ENCODE peak calls at places on chromosome X, in four cellular contexts. H is AG04450, N is GM13977, Z is OCI-LY7. Q is an unnamed sample.

GRCh38 chrX:8984231-8984630 is 49.7 kb downstream of the FAM9B start:
- DNase-seq in H (no peak), N (no peak), Z (no peak), Q (no peak)

GRCh38 chrX:115958687-115959359 is 211.7 kb upstream of the AGTR2 start:
- DNase-seq in H (no peak), N (no peak), Z (no peak), Q (no peak)

GRCh38 chrX:40151211-40152172 is 53.7 kb upstream of the BCOR start:
- DNase-seq in H (no peak), N (peak), Z (no peak), Q (no peak)

GRCh38 chrX:65745427-65745826 is 78.0 kb downstream of the MSN start:
- DNase-seq in H (no peak), N (no peak), Z (no peak), Q (no peak)

GRCh38 chrX:17030092-17030491 is 83.6 kb downstream of the REPS2 start:
- DNase-seq in H (no peak), N (no peak), Z (peak), Q (no peak)

GRCh38 chrX:48090123-48090522 is 18.7 kb upstream of the ZNF630 start:
- DNase-seq in H (no peak), N (no peak), Z (no peak), Q (no peak)

GRCh38 chrX:43345166-43345565 is 310.9 kb upstream of the MAOA start:
- DNase-seq in H (no peak), N (no peak), Z (no peak), Q (no peak)

GRCh38 chrX:41718481-41719245 is 5.3 kb upstream of the GPR82 start:
- DNase-seq in H (no peak), N (no peak), Z (no peak), Q (no peak)

GRCh38 chrX:2888309-2888708 is 40.8 kb downstream of the ARSD start:
- DNase-seq in H (no peak), N (no peak), Z (no peak), Q (no peak)

GRCh38 chrX:41142130-41142529 is 56.9 kb downstream of the USP9X start:
- DNase-seq in H (no peak), N (no peak), Z (no peak), Q (no peak)

GRCh38 chrX:117995378-117995777 is 121.2 kb downstream of the KLHL13 start:
- DNase-seq in H (no peak), N (no peak), Z (no peak), Q (no peak)

GRCh38 chrX:108064001-108064400 is 19.1 kb downstream of the VSIG1 start:
- DNase-seq in H (no peak), N (no peak), Z (no peak), Q (no peak)

GRCh38 chrX:20224814-20225487 is 41.8 kb downstream of the RPS6KA3 start:
- DNase-seq in H (no peak), N (peak), Z (peak), Q (no peak)

GRCh38 chrX:82765806-82766205 is 742.3 kb upstream of the POU3F4 start:
- DNase-seq in H (no peak), N (no peak), Z (no peak), Q (no peak)

GRCh38 chrX:18945488-18945887 is 38.4 kb downstream of the PHKA2 start:
- DNase-seq in H (no peak), N (no peak), Z (no peak), Q (no peak)

GRCh38 chrX:39759526-39760224 is 338.1 kb downstream of the BCOR start:
- DNase-seq in H (no peak), N (no peak), Z (peak), Q (no peak)

GRCh38 chrX:37776283-37776986 is 3.4 kb upstream of the CYBB start:
- DNase-seq in H (no peak), N (no peak), Z (peak), Q (no peak)

GRCh38 chrX:19904778-19905367 is 17.5 kb upstream of the SH3KBP1 start:
- DNase-seq in H (no peak), N (peak), Z (peak), Q (no peak)

GRCh38 chrX:136954930-136955329 is 74.4 kb upstream of the RBMX start:
- DNase-seq in H (no peak), N (no peak), Z (peak), Q (no peak)

GRCh38 chrX:139204903-139205667 is 325.5 kb upstream of the F9 start:
- DNase-seq in H (no peak), N (no peak), Z (no peak), Q (peak)

GRCh38 chrX:99301990-99302389 is 1108.1 kb downstream of the PCDH19 start:
- DNase-seq in H (no peak), N (peak), Z (peak), Q (no peak)

GRCh38 chrX:10648608-10649007 is 28.2 kb upstream of the MID1 start:
- DNase-seq in H (peak), N (no peak), Z (no peak), Q (no peak)

GRCh38 chrX:118231464-118231863 is 114.4 kb upstream of the WDR44 start:
- DNase-seq in H (no peak), N (no peak), Z (no peak), Q (no peak)

GRCh38 chrX:72081605-72082320 is 50.0 kb downstream of the RTL5 start:
- DNase-seq in H (no peak), N (no peak), Z (no peak), Q (no peak)

GRCh38 chrX:38220024-38220935 is at the start of gene SRPX:
- DNase-seq in H (no peak), N (peak), Z (no peak), Q (peak)

GRCh38 chrX:56382278-56382677 is 150.1 kb downstream of the KLF8 start:
- DNase-seq in H (no peak), N (no peak), Z (no peak), Q (no peak)

GRCh38 chrX:129786210-129786651 is 6.5 kb downstream of the SASH3 start:
- DNase-seq in H (no peak), N (peak), Z (peak), Q (no peak)

GRCh38 chrX:128973033-128973432 is 550.3 kb downstream of the SMARCA1 start:
- DNase-seq in H (no peak), N (no peak), Z (peak), Q (no peak)

GRCh38 chrX:45954026-45954425 is 591.2 kb downstream of the ZNF674 start:
- DNase-seq in H (no peak), N (no peak), Z (no peak), Q (no peak)

GRCh38 chrX:91414710-91415109 is 19.9 kb upstream of the PABPC5 start:
- DNase-seq in H (no peak), N (no peak), Z (no peak), Q (no peak)

GRCh38 chrX:9578083-9578779 is 113.4 kb downstream of the TBL1X start:
- DNase-seq in H (no peak), N (no peak), Z (no peak), Q (no peak)

GRCh38 chrX:46791927-46792825 is 33.3 kb upstream of the SLC9A7 start:
- DNase-seq in H (no peak), N (peak), Z (no peak), Q (no peak)

GRCh38 chrX:148593146-148593545 is 92.7 kb downstream of the AFF2 start:
- DNase-seq in H (no peak), N (no peak), Z (peak), Q (no peak)

GRCh38 chrX:46383006-46383405 is 162.2 kb downstream of the ZNF674 start:
- DNase-seq in H (no peak), N (no peak), Z (no peak), Q (no peak)

GRCh38 chrX:103688949-103689348 is 2.5 kb upstream of the MORF4L2 start:
- DNase-seq in H (no peak), N (peak), Z (peak), Q (no peak)

GRCh38 chrX:30414144-30414543 is 105.0 kb upstream of the NR0B1 start:
- DNase-seq in H (no peak), N (no peak), Z (no peak), Q (no peak)

GRCh38 chrX:38260231-38260630 is 39.6 kb upstream of the SRPX start:
- DNase-seq in H (no peak), N (peak), Z (peak), Q (no peak)

GRCh38 chrX:75603833-75604232 is 81.0 kb upstream of the ZDHHC15 start:
- DNase-seq in H (no peak), N (peak), Z (peak), Q (no peak)

GRCh38 chrX:119240356-119240755 is 4.3 kb downstream of the PGRMC1 start:
- DNase-seq in H (no peak), N (no peak), Z (no peak), Q (no peak)

GRCh38 chrX:11953615-11954014 is 184.7 kb upstream of the FRMPD4 start:
- DNase-seq in H (peak), N (no peak), Z (no peak), Q (no peak)

GRCh38 chrX:154097003-154097596 is 417 bp downstream of the MECP2 start:
- DNase-seq in H (no peak), N (peak), Z (peak), Q (peak)
- TF ChIP-seq CTCF in H (no peak), N (no peak), Z (no peak), Q (no peak)

GRCh38 chrX:70995338-70995737 is 64.4 kb upstream of the SLC7A3 start:
- DNase-seq in H (no peak), N (no peak), Z (no peak), Q (no peak)

GRCh38 chrX:71000139-71000538 is 68.0 kb downstream of the SNX12 start:
- DNase-seq in H (no peak), N (no peak), Z (no peak), Q (no peak)

DNA sequence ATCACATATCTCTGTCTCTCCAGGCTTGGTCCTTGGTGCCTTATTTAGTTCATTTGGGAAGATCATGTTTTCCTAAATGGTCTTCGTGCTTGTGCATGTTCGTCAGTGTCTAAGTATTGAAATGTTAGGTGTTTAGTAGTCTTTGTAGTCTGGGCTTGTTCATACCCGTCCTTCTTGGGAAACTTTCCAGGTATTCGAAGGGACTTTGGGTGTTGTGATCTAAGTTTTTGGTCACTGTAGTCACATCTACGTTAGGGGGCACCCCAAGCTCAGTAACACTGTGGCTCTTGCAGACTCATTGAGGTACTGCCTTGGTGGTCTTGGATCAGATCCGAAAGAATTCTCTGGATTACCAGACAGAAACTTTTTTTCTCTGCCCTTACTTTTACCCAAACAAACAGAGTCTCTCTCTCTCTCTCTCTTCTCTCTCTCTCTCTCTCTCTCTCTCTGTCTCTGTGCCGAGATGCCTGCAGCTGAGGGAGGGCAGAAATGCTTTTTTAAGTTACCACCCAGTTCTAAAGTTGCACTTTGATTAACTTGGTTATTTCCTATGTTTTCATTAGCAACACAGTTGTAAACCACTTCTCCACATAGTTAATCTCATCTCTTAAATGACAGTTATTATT is 67.6 kb upstream of the SLC7A3 start:
- DNase-seq in H (no peak), N (no peak), Z (peak), Q (peak)
- TF ChIP-seq CTCF in H (peak), N (peak), Z (peak), Q (peak)

GRCh38 chrX:147478899-147479298 is 432.8 kb upstream of the FMR1 start:
- DNase-seq in H (no peak), N (no peak), Z (no peak), Q (no peak)

GRCh38 chrX:147476008-147476407 is 435.7 kb upstream of the FMR1 start:
- DNase-seq in H (no peak), N (no peak), Z (no peak), Q (peak)
- TF ChIP-seq CTCF in H (no peak), N (peak), Z (peak), Q (peak)

GRCh38 chrX:53481816-53482485 is 47.8 kb upstream of the HSD17B10 start:
- DNase-seq in H (peak), N (peak), Z (peak), Q (peak)
- TF ChIP-seq CTCF in H (peak), N (peak), Z (peak), Q (peak)

Q was measured in neural crest cell.